ENCODE peak calls at places on chromosomes 11 and 22, in eight cellular contexts. O is sigmoid colon, N is A549, T is SK-N-SH, K is K562, D is suprapubic skin, Z is tibial nerve, H is HepG2. V is an unnamed sample.

GRCh38 chr11:85718991-85719807 is 33.2 kb upstream of the CCDC89 start:
- DNase-seq in O (peak; percentile 66), N (peak; percentile 91), T (no peak), K (no peak), D (no peak), Z (peak; percentile 17), H (peak; percentile 3), V (no peak)

GRCh38 chr11:47156951-47157350 is 19.7 kb downstream of the ARFGAP2 start:
- DNase-seq in O (no peak), N (no peak), T (no peak), K (no peak), D (no peak), Z (no peak), H (no peak), V (no peak)

GRCh38 chr11:87604350-87604749 is 566.6 kb downstream of the TMEM135 start:
- DNase-seq in O (no peak), N (no peak), T (no peak), K (no peak), D (no peak), Z (no peak), H (no peak), V (no peak)

GRCh38 chr11:83140691-83141455 is 16.1 kb upstream of the PCF11 start:
- DNase-seq in O (no peak), N (no peak), T (no peak), K (no peak), D (no peak), Z (no peak), H (no peak), V (no peak)

GRCh38 chr11:70233511-70233919 is 30.4 kb downstream of the FADD start:
- DNase-seq in O (no peak), N (peak; percentile 94), T (no peak), K (peak; percentile 44), D (no peak), Z (no peak), H (peak; percentile 58), V (no peak)

GRCh38 chr11:74442601-74443000 is 24.7 kb downstream of the KCNE3 start:
- DNase-seq in O (no peak), N (peak; percentile 42), T (no peak), K (no peak), D (no peak), Z (no peak), H (no peak), V (no peak)

GRCh38 chr11:86218125-86219081 is 26.1 kb upstream of the EED start:
- DNase-seq in O (peak; percentile 77), N (peak; percentile 77), T (peak; percentile 70), K (peak; percentile 86), D (no peak), Z (peak; percentile 30), H (peak; percentile 64), V (peak; percentile 74)

GRCh38 chr11:65423516-65424199 is 1.1 kb downstream of the NEAT1 start:
- DNase-seq in O (peak; percentile 72), N (peak; percentile 57), T (peak; percentile 10), K (no peak), D (peak; percentile 80), Z (peak; percentile 13), H (no peak), V (no peak)

GRCh38 chr11:45262900-45263299 is 23.2 kb downstream of the SYT13 start:
- DNase-seq in O (no peak), N (no peak), T (no peak), K (no peak), D (no peak), Z (no peak), H (no peak), V (no peak)

GRCh38 chr11:57348636-57349323 is 10.6 kb downstream of the P2RX3 start:
- DNase-seq in O (no peak), N (no peak), T (no peak), K (no peak), D (no peak), Z (no peak), H (no peak), V (no peak)

GRCh38 chr11:75421035-75421602 is 11.9 kb downstream of the KLHL35 start:
- DNase-seq in O (no peak), N (no peak), T (peak; percentile 60), K (peak; percentile 68), D (no peak), Z (no peak), H (no peak), V (no peak)

GRCh38 chr11:86232556-86232955 is 12.0 kb upstream of the EED start:
- DNase-seq in O (no peak), N (no peak), T (no peak), K (no peak), D (no peak), Z (no peak), H (no peak), V (no peak)

GRCh38 chr11:44621140-44621681 is 55.7 kb downstream of the CD82 start:
- DNase-seq in O (peak; percentile 83), N (peak; percentile 75), T (peak; percentile 92), K (peak; percentile 84), D (peak; percentile 89), Z (peak; percentile 59), H (peak; percentile 55), V (peak; percentile 86)

GRCh38 chr22:30192427-30192826 is 54.1 kb downstream of the LIF start:
- DNase-seq in O (no peak), N (no peak), T (no peak), K (no peak), D (no peak), Z (no peak), H (no peak), V (no peak)

GRCh38 chr11:10534331-10534730 is 6.7 kb downstream of the RNF141 start:
- DNase-seq in O (no peak), N (no peak), T (no peak), K (no peak), D (no peak), Z (no peak), H (no peak), V (no peak)

GRCh38 chr11:77075425-77075905 is 8.7 kb downstream of the CAPN5 start:
- DNase-seq in O (peak; percentile 57), N (no peak), T (no peak), K (no peak), D (no peak), Z (no peak), H (no peak), V (peak; percentile 22)

DNA sequence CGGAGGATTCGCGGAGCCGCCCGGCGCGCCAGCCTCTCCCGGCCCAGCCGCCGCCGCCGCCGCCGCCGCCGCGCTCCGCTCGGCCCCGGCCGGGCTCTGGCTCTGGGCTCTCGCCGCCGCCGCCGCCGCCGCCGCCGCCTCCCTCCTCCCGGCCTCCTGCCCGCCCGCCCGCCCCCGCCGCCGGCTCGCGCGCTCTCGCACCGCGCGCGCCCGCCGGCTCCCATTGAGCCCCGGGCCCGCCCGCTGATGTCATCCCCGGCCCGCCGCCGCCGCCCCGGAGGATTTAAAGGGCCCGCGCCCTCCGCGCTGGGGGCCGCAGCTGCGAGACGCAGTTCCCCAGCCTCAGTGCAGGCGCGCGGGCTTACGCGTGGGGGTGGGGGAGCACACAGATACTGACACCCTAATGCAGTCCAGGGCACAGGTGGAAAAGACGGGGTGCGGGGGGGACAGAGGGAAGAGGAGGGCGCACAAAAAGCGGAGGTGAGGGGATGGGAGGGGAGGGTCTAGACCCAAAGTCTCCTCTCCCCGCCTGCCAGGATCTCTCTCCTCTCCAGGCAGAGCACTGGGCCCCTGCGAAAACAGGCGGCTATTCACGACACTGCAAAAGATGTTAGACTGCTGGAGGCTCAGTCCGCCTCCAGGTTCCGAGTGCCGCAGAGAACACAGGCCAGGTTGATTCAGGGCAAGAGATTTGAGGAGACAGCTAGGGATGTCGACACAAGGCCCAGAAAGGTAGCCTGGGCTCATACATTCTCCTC is at the start of gene CSNK1E:
- DNase-seq in O (peak; percentile 91), N (peak; percentile 44), T (peak; percentile 89), K (peak; percentile 86), D (no peak), Z (peak; percentile 80), H (no peak), V (peak; percentile 82)
- TF ChIP-seq EP300 in O (no peak), N (no peak), T (no peak), K (no peak), D (no peak), Z (peak; percentile 48), H (no peak), V (no peak)

GRCh38 chr11:16032974-16033373 is 323.4 kb downstream of the SOX6 start:
- DNase-seq in O (no peak), N (no peak), T (no peak), K (no peak), D (no peak), Z (no peak), H (no peak), V (no peak)
- TF ChIP-seq EP300 in O (no peak), N (no peak), T (no peak), K (no peak), D (no peak), Z (no peak), H (no peak), V (no peak)

DNA sequence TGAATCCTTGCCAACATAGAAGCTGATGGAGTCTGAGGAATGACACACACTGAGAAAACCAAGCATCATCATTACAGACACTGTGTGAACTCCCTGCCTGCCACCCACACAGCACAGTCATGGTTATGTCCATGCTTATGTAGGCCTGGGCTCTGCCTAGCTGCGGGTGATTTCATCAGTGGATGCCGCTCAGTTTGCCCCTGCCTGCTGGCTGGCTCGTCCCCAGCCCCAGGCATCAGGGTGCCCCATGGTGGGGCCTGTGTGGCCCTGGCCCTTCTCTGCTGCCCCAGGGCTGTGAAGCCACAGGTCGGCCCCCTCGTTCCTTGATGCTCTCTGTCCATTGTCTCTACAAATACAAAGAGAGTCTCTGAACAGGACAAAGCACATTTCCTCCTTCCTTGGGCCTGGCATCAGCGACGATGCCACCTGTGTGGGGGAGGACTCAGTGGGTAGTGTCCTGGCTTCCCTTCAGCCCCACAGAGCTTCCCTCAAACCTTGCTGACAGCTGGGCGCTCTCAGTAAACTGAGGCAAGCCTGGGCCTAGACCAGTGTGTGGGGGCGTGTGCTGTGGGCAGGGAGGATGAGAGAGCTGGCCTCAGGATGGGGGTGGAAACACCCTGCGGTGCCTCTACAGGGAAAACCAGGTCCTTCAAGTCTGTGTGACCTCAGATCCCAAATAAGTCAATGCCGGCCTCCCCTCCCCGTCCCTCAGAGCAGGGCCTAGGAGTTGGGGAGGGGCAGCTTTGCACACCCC is 20.0 kb upstream of the TUB start:
- DNase-seq in O (peak; percentile 65), N (no peak), T (no peak), K (no peak), D (no peak), Z (no peak), H (no peak), V (no peak)
- TF ChIP-seq EP300 in O (no peak), N (no peak), T (no peak), K (no peak), D (no peak), Z (no peak), H (no peak), V (no peak)

GRCh38 chr11:63536669-63537292 is at the start of gene PLAAT4:
- DNase-seq in O (peak; percentile 78), N (no peak), T (no peak), K (peak; percentile 45), D (no peak), Z (no peak), H (peak; percentile 16), V (peak; percentile 60)

GRCh38 chr11:63535734-63536133 is 874 bp upstream of the PLAAT4 start:
- DNase-seq in O (no peak), N (no peak), T (no peak), K (peak; percentile 34), D (no peak), Z (no peak), H (no peak), V (no peak)

GRCh38 chr11:63534076-63534475 is 2.5 kb upstream of the PLAAT4 start:
- DNase-seq in O (no peak), N (no peak), T (no peak), K (no peak), D (no peak), Z (no peak), H (no peak), V (no peak)

GRCh38 chr11:63534895-63535461 is 1.6 kb upstream of the PLAAT4 start:
- DNase-seq in O (no peak), N (no peak), T (no peak), K (peak; percentile 43), D (no peak), Z (no peak), H (no peak), V (no peak)

GRCh38 chr11:63537293-63538101 is 889 bp downstream of the PLAAT4 start:
- DNase-seq in O (peak; percentile 92), N (no peak), T (no peak), K (peak; percentile 7), D (no peak), Z (peak; percentile 47), H (no peak), V (peak; percentile 83)
- TF ChIP-seq EP300 in O (no peak), N (no peak), T (no peak), K (no peak), D (no peak), Z (no peak), H (no peak), V (no peak)